ENCODE peak calls at places on chromosomes 7 and 10, in nine cellular contexts. One of them, this sample, is unnamed.

GRCh38 chr10:61284222-61284890 is 168.8 kb downstream of the TMEM26 start:
- DNase-seq in MM.1S: peak
- DNase-seq in NCI-H1105: peak
- DNase-seq in GM12892: no peak
- DNase-seq in NCI-H774: peak
- DNase-seq in H4: peak
- DNase-seq in neural crest cell: no peak
- DNase-seq in progenitor cell of endocrine pancreas: no peak
- DNase-seq in HAP-1: peak
- DNase-seq in this sample: no peak

GRCh38 chr7:13988011-13988410 is 1.5 kb downstream of the ETV1 start:
- DNase-seq in progenitor cell of endocrine pancreas: no peak
- DNase-seq in NCI-H1105: no peak
- DNase-seq in H4: peak
- DNase-seq in NCI-H774: no peak
- DNase-seq in HAP-1: no peak
- DNase-seq in MM.1S: no peak
- DNase-seq in neural crest cell: no peak
- DNase-seq in GM12892: no peak
- DNase-seq in this sample: no peak

GRCh38 chr10:90602815-90603600 is 254.8 kb downstream of the HTR7 start:
- DNase-seq in GM12892: no peak
- DNase-seq in NCI-H1105: no peak
- DNase-seq in neural crest cell: no peak
- DNase-seq in MM.1S: no peak
- DNase-seq in NCI-H774: no peak
- DNase-seq in HAP-1: no peak
- DNase-seq in H4: no peak
- DNase-seq in progenitor cell of endocrine pancreas: no peak
- DNase-seq in this sample: peak

GRCh38 chr10:35191523-35191922 is 64.9 kb downstream of the CREM start:
- DNase-seq in NCI-H774: no peak
- DNase-seq in progenitor cell of endocrine pancreas: no peak
- DNase-seq in neural crest cell: no peak
- DNase-seq in GM12892: no peak
- DNase-seq in MM.1S: peak
- DNase-seq in HAP-1: no peak
- DNase-seq in H4: no peak
- DNase-seq in NCI-H1105: no peak
- DNase-seq in this sample: no peak

GRCh38 chr10:69657417-69657816 is 27.4 kb downstream of the FAM241B start:
- DNase-seq in HAP-1: no peak
- DNase-seq in progenitor cell of endocrine pancreas: no peak
- DNase-seq in H4: no peak
- DNase-seq in NCI-H774: no peak
- DNase-seq in NCI-H1105: no peak
- DNase-seq in MM.1S: no peak
- DNase-seq in GM12892: no peak
- DNase-seq in neural crest cell: no peak
- DNase-seq in this sample: no peak

GRCh38 chr10:119132521-119133345 is 28.8 kb downstream of the DENND10 start:
- DNase-seq in neural crest cell: no peak
- DNase-seq in NCI-H1105: no peak
- DNase-seq in GM12892: no peak
- DNase-seq in progenitor cell of endocrine pancreas: no peak
- DNase-seq in HAP-1: no peak
- DNase-seq in H4: no peak
- DNase-seq in MM.1S: no peak
- DNase-seq in NCI-H774: no peak
- DNase-seq in this sample: no peak

GRCh38 chr10:69422676-69423075 is 6.0 kb upstream of the TACR2 start:
- DNase-seq in HAP-1: no peak
- DNase-seq in NCI-H1105: no peak
- DNase-seq in neural crest cell: no peak
- DNase-seq in progenitor cell of endocrine pancreas: no peak
- DNase-seq in MM.1S: no peak
- DNase-seq in GM12892: no peak
- DNase-seq in H4: no peak
- DNase-seq in NCI-H774: no peak
- DNase-seq in this sample: no peak

GRCh38 chr10:3951993-3952392 is 167.0 kb upstream of the KLF6 start:
- DNase-seq in GM12892: no peak
- DNase-seq in MM.1S: no peak
- DNase-seq in H4: no peak
- DNase-seq in NCI-H774: no peak
- DNase-seq in neural crest cell: no peak
- DNase-seq in progenitor cell of endocrine pancreas: no peak
- DNase-seq in HAP-1: no peak
- DNase-seq in NCI-H1105: no peak
- DNase-seq in this sample: no peak

GRCh38 chr7:123431075-123431614 is 103.2 kb downstream of the IQUB start:
- DNase-seq in NCI-H774: no peak
- DNase-seq in H4: no peak
- DNase-seq in GM12892: no peak
- DNase-seq in NCI-H1105: no peak
- DNase-seq in HAP-1: no peak
- DNase-seq in neural crest cell: no peak
- DNase-seq in progenitor cell of endocrine pancreas: no peak
- DNase-seq in MM.1S: no peak
- DNase-seq in this sample: no peak

GRCh38 chr10:18203526-18203925 is 63.3 kb downstream of the CACNB2 start:
- DNase-seq in MM.1S: no peak
- DNase-seq in H4: no peak
- DNase-seq in NCI-H1105: no peak
- DNase-seq in GM12892: no peak
- DNase-seq in HAP-1: peak
- DNase-seq in neural crest cell: no peak
- DNase-seq in NCI-H774: no peak
- DNase-seq in progenitor cell of endocrine pancreas: no peak
- DNase-seq in this sample: no peak

GRCh38 chr10:121235692-121236091 is 362.6 kb downstream of the FGFR2 start:
- DNase-seq in HAP-1: no peak
- DNase-seq in progenitor cell of endocrine pancreas: no peak
- DNase-seq in NCI-H774: no peak
- DNase-seq in MM.1S: no peak
- DNase-seq in GM12892: no peak
- DNase-seq in H4: no peak
- DNase-seq in neural crest cell: no peak
- DNase-seq in NCI-H1105: no peak
- DNase-seq in this sample: no peak

GRCh38 chr10:65518379-65518778 is 1407.5 kb upstream of the LRRTM3 start:
- DNase-seq in H4: peak
- DNase-seq in GM12892: no peak
- DNase-seq in NCI-H774: no peak
- DNase-seq in NCI-H1105: no peak
- DNase-seq in progenitor cell of endocrine pancreas: no peak
- DNase-seq in neural crest cell: no peak
- DNase-seq in HAP-1: no peak
- DNase-seq in MM.1S: no peak
- DNase-seq in this sample: peak

GRCh38 chr7:158827411-158828342 is 1.6 kb downstream of the ESYT2 start:
- DNase-seq in neural crest cell: no peak
- DNase-seq in NCI-H774: no peak
- DNase-seq in NCI-H1105: no peak
- DNase-seq in HAP-1: peak
- DNase-seq in GM12892: no peak
- DNase-seq in H4: no peak
- DNase-seq in progenitor cell of endocrine pancreas: no peak
- DNase-seq in MM.1S: peak
- DNase-seq in this sample: no peak

GRCh38 chr7:9031386-9031785 is 598.0 kb downstream of the NXPH1 start:
- DNase-seq in MM.1S: no peak
- DNase-seq in NCI-H1105: no peak
- DNase-seq in progenitor cell of endocrine pancreas: no peak
- DNase-seq in GM12892: no peak
- DNase-seq in H4: no peak
- DNase-seq in HAP-1: no peak
- DNase-seq in neural crest cell: no peak
- DNase-seq in NCI-H774: no peak
- DNase-seq in this sample: no peak

GRCh38 chr10:52466464-52466863 is 152.4 kb downstream of the DKK1 start:
- DNase-seq in GM12892: no peak
- DNase-seq in HAP-1: no peak
- DNase-seq in neural crest cell: no peak
- DNase-seq in H4: peak
- DNase-seq in progenitor cell of endocrine pancreas: no peak
- DNase-seq in NCI-H774: no peak
- DNase-seq in NCI-H1105: no peak
- DNase-seq in MM.1S: peak
- DNase-seq in this sample: no peak

GRCh38 chr10:131651674-131652093 is 249.1 kb upstream of the PPP2R2D start:
- DNase-seq in NCI-H774: no peak
- DNase-seq in HAP-1: no peak
- DNase-seq in neural crest cell: no peak
- DNase-seq in MM.1S: no peak
- DNase-seq in H4: no peak
- DNase-seq in GM12892: no peak
- DNase-seq in NCI-H1105: no peak
- DNase-seq in progenitor cell of endocrine pancreas: peak
- DNase-seq in this sample: no peak

GRCh38 chr7:150323682-150324365 is 479 bp upstream of the ACTR3C start:
- DNase-seq in HAP-1: no peak
- DNase-seq in GM12892: no peak
- DNase-seq in NCI-H774: no peak
- DNase-seq in H4: no peak
- DNase-seq in MM.1S: peak
- DNase-seq in NCI-H1105: no peak
- DNase-seq in neural crest cell: no peak
- DNase-seq in progenitor cell of endocrine pancreas: no peak
- DNase-seq in this sample: no peak

GRCh38 chr10:92691591-92692084 is 1.9 kb downstream of the HHEX start:
- DNase-seq in H4: no peak
- DNase-seq in neural crest cell: peak
- DNase-seq in HAP-1: no peak
- DNase-seq in NCI-H774: no peak
- DNase-seq in progenitor cell of endocrine pancreas: peak
- DNase-seq in NCI-H1105: no peak
- DNase-seq in MM.1S: no peak
- DNase-seq in GM12892: no peak
- DNase-seq in this sample: no peak

GRCh38 chr7:116259156-116259555 is 48.8 kb downstream of the TES start:
- DNase-seq in HAP-1: no peak
- DNase-seq in MM.1S: no peak
- DNase-seq in progenitor cell of endocrine pancreas: no peak
- DNase-seq in NCI-H774: no peak
- DNase-seq in neural crest cell: no peak
- DNase-seq in GM12892: no peak
- DNase-seq in NCI-H1105: no peak
- DNase-seq in H4: no peak
- DNase-seq in this sample: no peak

GRCh38 chr7:96596120-96596826 is 113.4 kb downstream of the SEM1 start:
- DNase-seq in MM.1S: peak
- DNase-seq in progenitor cell of endocrine pancreas: no peak
- DNase-seq in NCI-H774: peak
- DNase-seq in GM12892: no peak
- DNase-seq in H4: peak
- DNase-seq in NCI-H1105: peak
- DNase-seq in HAP-1: peak
- DNase-seq in neural crest cell: no peak
- DNase-seq in this sample: no peak